ENCODE peak calls at places on chromosomes 12 and 14, in four cellular contexts. A, E, D and F are unnamed samples.

GRCh38 chr12:99093166-99093565 is 448.1 kb downstream of the APAF1 start:
- DNase-seq in A (no peak), D (no peak), E (no peak), F (no peak)

GRCh38 chr14:53630336-53630735 is 326.3 kb downstream of the BMP4 start:
- DNase-seq in E (no peak), A (peak), D (no peak), F (no peak)

GRCh38 chr12:110109037-110109836 is 14.9 kb upstream of the IFT81 start:
- DNase-seq in E (peak), D (peak), A (peak), F (no peak)

GRCh38 chr14:94394025-94394493 is 5.7 kb upstream of the SERPINA1 start:
- DNase-seq in D (peak), A (no peak), E (no peak), F (no peak)

GRCh38 chr14:32414808-32415255 is 85.7 kb downstream of the AKAP6 start:
- DNase-seq in A (no peak), E (no peak), D (no peak), F (no peak)

GRCh38 chr12:120677765-120678473 is 9.0 kb upstream of the MLEC start:
- DNase-seq in E (no peak), A (no peak), D (no peak), F (no peak)

GRCh38 chr14:65070710-65071033 is 31.6 kb downstream of the MAX start:
- DNase-seq in A (peak), D (no peak), E (no peak), F (no peak)

GRCh38 chr12:76587428-76588178 is 28.0 kb upstream of the OSBPL8 start:
- DNase-seq in A (no peak), D (no peak), E (no peak), F (no peak)

GRCh38 chr12:26197832-26198231 is 2.5 kb downstream of the SSPN start:
- DNase-seq in A (peak), D (no peak), E (no peak), F (no peak)

GRCh38 chr12:123027726-123028445 is 47.4 kb downstream of the ARL6IP4 start:
- DNase-seq in A (no peak), E (no peak), D (no peak), F (no peak)

GRCh38 chr14:94550041-94550440 is 11.2 kb upstream of the SERPINA4 start:
- DNase-seq in E (peak), A (no peak), D (no peak), F (no peak)

GRCh38 chr12:80939231-80939950 is 1.7 kb upstream of the LIN7A start:
- DNase-seq in D (peak), A (no peak), E (no peak), F (no peak)

GRCh38 chr14:23613242-23614070 is 22.7 kb upstream of the DHRS2 start:
- DNase-seq in E (no peak), D (peak), A (no peak), F (no peak)

GRCh38 chr12:51714666-51715065 is 123.6 kb downstream of the SCN8A start:
- DNase-seq in D (no peak), A (no peak), E (no peak), F (no peak)

GRCh38 chr14:51291016-51291415 is 51.0 kb downstream of the TMX1 start:
- DNase-seq in A (no peak), E (no peak), D (no peak), F (no peak)

DNA sequence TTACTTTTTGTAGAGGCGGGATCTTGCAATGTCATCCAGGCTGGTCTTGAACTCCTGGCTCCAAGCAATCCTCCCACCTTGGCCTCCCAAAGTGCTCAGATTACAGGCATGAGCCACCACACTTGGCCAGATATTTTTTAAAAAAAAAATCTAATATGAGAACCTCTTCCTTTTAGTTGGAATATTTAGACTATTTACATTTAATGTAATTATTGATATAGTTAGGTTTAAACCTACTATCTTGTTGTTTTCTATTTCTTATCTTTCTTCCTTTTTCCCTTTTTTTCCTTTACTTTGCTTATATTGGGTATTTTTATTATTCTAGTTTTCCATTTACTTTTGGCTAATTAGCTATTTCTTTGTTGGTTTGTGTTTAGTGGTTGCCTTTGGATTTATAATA is 185.8 kb downstream of the SLC41A2 start:
- DNase-seq in A (no peak), E (no peak), D (no peak), F (no peak)
- TF ChIP-seq FOXJ3 in A (no peak), E (no peak), D (no peak), F (no peak)

DNA sequence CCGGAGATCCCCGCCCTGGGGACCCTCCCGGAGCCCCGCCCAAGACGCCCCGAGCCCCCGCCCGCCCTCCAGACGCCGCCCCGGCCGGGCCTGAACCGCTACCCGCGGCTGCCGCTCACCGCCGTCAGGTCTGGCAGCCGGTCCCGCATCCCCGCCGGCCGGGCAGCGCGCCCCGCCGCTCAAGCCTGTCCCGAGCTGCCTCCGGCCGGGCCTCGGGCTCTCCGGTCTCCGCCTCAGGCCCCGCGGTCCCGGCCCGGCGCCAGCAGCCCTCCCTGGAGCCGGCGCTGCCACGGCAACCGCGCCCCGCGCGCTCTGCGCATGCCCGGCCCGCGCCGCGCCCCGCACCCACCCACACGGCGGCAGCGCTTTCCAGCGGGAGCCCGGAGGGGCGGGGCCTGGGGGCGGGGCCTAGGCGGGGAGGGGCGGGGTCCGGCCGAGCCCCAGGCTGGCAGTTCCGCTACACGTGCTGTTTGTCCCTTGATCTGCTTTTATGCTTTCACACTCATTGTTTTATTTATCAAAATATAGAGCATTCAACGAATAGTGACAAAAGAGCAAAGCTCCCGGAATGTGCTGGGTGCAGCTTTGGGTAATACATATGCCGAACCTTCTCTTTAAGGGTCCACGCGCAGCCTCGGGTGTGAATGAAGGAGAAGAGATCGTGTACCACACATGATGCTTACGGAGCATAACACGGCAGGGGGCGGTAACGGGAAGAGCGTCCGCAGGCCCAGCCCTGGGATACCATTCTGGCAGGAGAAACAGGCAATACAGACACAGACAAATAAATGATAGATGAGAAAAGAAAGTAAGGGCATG is at the start of gene STX2:
- DNase-seq in A (peak), E (peak), D (peak), F (peak)
- TF ChIP-seq FOXJ3 in A (no peak), E (no peak), D (no peak), F (no peak)

GRCh38 chr14:37311233-37311632 is 113.5 kb downstream of the MIPOL1 start:
- DNase-seq in E (no peak), D (no peak), A (no peak), F (no peak)
- TF ChIP-seq FOXJ3 in E (no peak), D (no peak), A (no peak), F (no peak)

DNA sequence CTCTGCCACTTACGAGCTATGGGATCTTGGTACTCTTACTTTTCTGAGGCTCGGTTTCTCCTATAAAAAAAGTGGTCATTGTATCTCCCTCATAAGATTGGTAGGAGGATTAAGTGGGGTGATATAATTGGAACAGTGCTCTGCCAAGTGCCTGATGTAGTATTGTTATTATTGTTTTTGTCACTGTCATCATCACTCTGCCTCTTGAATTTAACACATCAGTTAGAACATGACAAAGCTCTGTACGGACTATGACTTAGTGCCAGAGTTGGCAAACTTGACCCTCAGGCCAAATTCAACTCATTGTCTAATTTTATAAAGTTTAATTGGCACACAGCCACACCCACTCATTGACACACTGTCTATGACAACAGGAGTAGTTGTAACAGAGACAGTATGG is 229.0 kb upstream of the NOS1 start:
- DNase-seq in A (no peak), D (no peak), E (no peak), F (no peak)
- TF ChIP-seq FOXJ3 in A (no peak), D (no peak), E (no peak), F (no peak)

DNA sequence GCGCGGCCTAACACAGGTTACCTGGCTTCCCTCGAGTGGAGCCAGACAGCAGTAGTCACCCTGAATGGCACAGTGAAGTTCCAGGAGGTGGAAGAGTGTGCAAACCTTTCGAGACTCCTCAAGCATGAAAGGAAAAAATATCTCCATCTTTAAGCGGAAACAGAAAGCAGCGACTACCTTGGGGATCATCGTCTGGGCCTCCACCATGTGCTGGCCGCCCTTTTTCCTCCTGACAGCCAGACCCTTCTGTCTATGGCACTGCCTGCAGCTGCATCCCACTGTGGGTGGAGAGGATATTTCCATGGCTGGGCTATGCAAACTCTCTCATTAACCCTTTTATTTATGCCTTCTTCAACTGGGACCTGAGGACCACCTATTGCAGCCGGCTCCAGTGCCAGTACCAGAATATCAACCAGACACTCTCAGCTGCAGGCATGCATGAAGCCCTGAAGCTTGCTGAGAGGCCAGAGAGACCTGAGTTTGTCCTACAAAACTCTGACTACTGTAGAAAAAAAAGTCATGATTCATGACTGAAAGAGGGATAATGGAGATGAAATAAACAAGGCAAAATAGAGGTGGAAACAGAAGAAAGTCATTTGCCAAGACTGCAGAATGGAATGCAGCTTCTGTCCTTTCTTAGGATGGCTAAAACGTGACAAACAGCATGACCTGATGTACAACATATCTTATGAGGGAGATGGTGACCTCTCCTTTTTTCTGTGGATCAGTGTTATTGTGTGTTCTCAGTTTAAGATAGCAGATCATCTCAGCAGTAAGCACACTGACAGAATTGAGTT is 2.4 kb upstream of the HEBP1 start:
- DNase-seq in E (no peak), A (no peak), D (no peak), F (no peak)
- TF ChIP-seq FOXJ3 in E (no peak), A (no peak), D (no peak), F (no peak)

GRCh38 chr12:31896514-31897039 is 62.6 kb upstream of the RESF1 start:
- DNase-seq in D (no peak), A (no peak), E (no peak), F (peak)
- TF ChIP-seq FOXJ3 in D (no peak), A (no peak), E (no peak), F (no peak)

GRCh38 chr14:77646907-77647306 is 30.5 kb upstream of the SPTLC2 start:
- DNase-seq in D (no peak), A (no peak), E (no peak), F (no peak)

GRCh38 chr14:77647853-77648252 is 31.4 kb upstream of the SPTLC2 start:
- DNase-seq in D (no peak), E (no peak), A (no peak), F (no peak)

GRCh38 chr14:77642407-77642806 is 26.0 kb upstream of the SPTLC2 start:
- DNase-seq in E (no peak), D (no peak), A (no peak), F (no peak)

GRCh38 chr14:77648520-77649200 is 32.2 kb upstream of the SPTLC2 start:
- DNase-seq in A (no peak), E (no peak), D (no peak), F (no peak)

DNA sequence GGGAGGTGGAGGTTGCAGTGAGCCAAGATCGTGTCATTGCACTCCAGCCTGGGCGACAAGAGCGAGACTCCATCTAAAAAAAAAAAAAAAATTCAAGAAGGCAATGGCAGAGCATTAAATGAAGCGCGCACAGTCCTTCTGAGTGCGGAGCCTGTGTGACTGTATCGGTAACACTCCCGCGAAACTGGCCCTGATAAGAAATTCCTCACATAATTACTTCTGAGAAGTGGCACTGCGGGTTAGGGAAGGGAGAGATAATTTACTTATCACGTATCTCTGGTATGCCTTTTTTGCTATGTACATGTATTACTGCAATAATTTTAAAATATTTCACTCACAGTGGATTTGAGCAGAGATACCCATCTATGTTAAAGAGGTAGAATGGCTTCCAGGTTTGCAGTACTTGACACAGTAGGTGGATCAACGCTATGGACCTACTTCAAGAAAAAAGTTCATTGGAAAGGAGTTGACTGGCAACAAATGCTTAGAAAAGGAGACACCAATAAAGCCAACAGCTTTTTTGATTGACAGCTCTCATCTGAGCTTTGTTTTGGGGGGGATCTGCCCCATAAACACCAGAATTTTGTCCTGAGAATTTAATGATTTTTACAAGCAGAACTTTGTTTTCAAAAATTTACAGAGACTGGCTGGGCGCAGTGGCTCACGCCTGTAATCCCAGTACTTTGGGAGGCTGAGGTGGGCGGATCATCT is 29.2 kb upstream of the SPTLC2 start:
- DNase-seq in A (no peak), E (no peak), D (no peak), F (peak)
- TF ChIP-seq FOXJ3 in A (no peak), E (no peak), D (no peak), F (no peak)